ENCODE peak calls at places on chromosomes 7 and 10, in seven cellular contexts. R is brain microvascular endothelial cell, J is choroid plexus epithelial cell, D is cardiac fibroblast, I is adrenal gland, N is ascending aorta, Q is fibroblast of lung. U is an unnamed sample.

GRCh38 chr7:118870187-118870586 is 645.7 kb downstream of the ANKRD7 start:
- DNase-seq in R (no peak), J (peak), D (no peak), I (no peak), N (no peak), Q (peak), U (no peak)

GRCh38 chr10:541750-542371 is 147.6 kb downstream of the DIP2C start:
- DNase-seq in R (no peak), J (no peak), D (no peak), I (no peak), N (no peak), Q (no peak), U (no peak)

GRCh38 chr10:92014620-92015019 is 91.0 kb downstream of the BTAF1 start:
- DNase-seq in R (no peak), J (no peak), D (no peak), I (no peak), N (no peak), Q (no peak), U (no peak)

GRCh38 chr7:70347463-70347855 is 749.2 kb downstream of the AUTS2 start:
- DNase-seq in R (no peak), J (no peak), D (no peak), I (no peak), N (no peak), Q (no peak), U (no peak)

GRCh38 chr7:134315679-134316538 is 821 bp downstream of the SLC35B4 start:
- DNase-seq in R (peak), J (peak), D (peak), I (no peak), N (no peak), Q (peak), U (no peak)

GRCh38 chr10:19816420-19817250 is at the start of gene PLXDC2:
- DNase-seq in R (peak), J (peak), D (peak), I (peak), N (no peak), Q (peak), U (no peak)

GRCh38 chr7:44272456-44272855 is 52.9 kb downstream of the CAMK2B start:
- DNase-seq in R (no peak), J (no peak), D (no peak), I (no peak), N (no peak), Q (no peak), U (no peak)

GRCh38 chr10:34739915-34740314 is 75.2 kb downstream of the PARD3 start:
- DNase-seq in R (peak), J (peak), D (peak), I (peak), N (no peak), Q (peak), U (peak)

GRCh38 chr7:106354822-106355221 is 70.0 kb upstream of the NAMPT start:
- DNase-seq in R (no peak), J (no peak), D (no peak), I (no peak), N (no peak), Q (no peak), U (no peak)

GRCh38 chr7:36448781-36449379 is 59.2 kb downstream of the ANLN start:
- DNase-seq in R (peak), J (peak), D (peak), I (no peak), N (no peak), Q (peak), U (no peak)

GRCh38 chr7:17696422-17696821 is 243.9 kb downstream of the SNX13 start:
- DNase-seq in R (peak), J (peak), D (peak), I (no peak), N (no peak), Q (peak), U (peak)

GRCh38 chr7:103504505-103505135 is 58.6 kb upstream of the SLC26A5 start:
- DNase-seq in R (no peak), J (no peak), D (no peak), I (no peak), N (no peak), Q (no peak), U (no peak)

GRCh38 chr7:155962191-155962967 is 150.1 kb upstream of the SHH start:
- DNase-seq in R (peak), J (peak), D (peak), I (no peak), N (no peak), Q (peak), U (peak)

GRCh38 chr7:132197772-132198171 is 378.5 kb downstream of the PLXNA4 start:
- DNase-seq in R (no peak), J (no peak), D (no peak), I (no peak), N (no peak), Q (no peak), U (no peak)

GRCh38 chr10:78777466-78778256 is 291.1 kb upstream of the ZMIZ1 start:
- DNase-seq in R (no peak), J (peak), D (no peak), I (peak), N (peak), Q (peak), U (peak)

GRCh38 chr7:105007298-105007697 is 6.7 kb upstream of the KMT2E start:
- DNase-seq in R (no peak), J (no peak), D (no peak), I (no peak), N (no peak), Q (no peak), U (no peak)

GRCh38 chr7:96991850-96992623 is 13.3 kb upstream of the DLX6 start:
- DNase-seq in R (no peak), J (no peak), D (no peak), I (no peak), N (no peak), Q (no peak), U (no peak)

GRCh38 chr7:33937871-33938270 is 32.5 kb downstream of the BMPER start:
- DNase-seq in R (no peak), J (no peak), D (no peak), I (no peak), N (no peak), Q (no peak), U (no peak)

GRCh38 chr7:107233174-107233573 is 64.4 kb downstream of the HBP1 start:
- DNase-seq in R (no peak), J (peak), D (no peak), I (no peak), N (no peak), Q (no peak), U (no peak)

GRCh38 chr7:155588468-155588998 is 42.2 kb upstream of the CNPY1 start:
- DNase-seq in R (no peak), J (no peak), D (no peak), I (no peak), N (no peak), Q (no peak), U (no peak)

GRCh38 chr7:50502001-50502684 is 52.0 kb upstream of the FIGNL1 start:
- DNase-seq in R (peak), J (peak), D (peak), I (peak), N (peak), Q (peak), U (peak)

GRCh38 chr7:93327006-93327633 is 95.0 kb downstream of the VPS50 start:
- DNase-seq in R (peak), J (peak), D (peak), I (no peak), N (no peak), Q (peak), U (peak)

GRCh38 chr7:82506702-82507101 is 63.1 kb upstream of the CACNA2D1 start:
- DNase-seq in R (peak), J (peak), D (peak), I (no peak), N (no peak), Q (peak), U (no peak)

GRCh38 chr7:106623846-106624245 is 37.1 kb downstream of the CCDC71L start:
- DNase-seq in R (peak), J (peak), D (peak), I (no peak), N (no peak), Q (peak), U (peak)

GRCh38 chr7:108235451-108236061 is 105.4 kb upstream of the LAMB4 start:
- DNase-seq in R (no peak), J (peak), D (peak), I (no peak), N (no peak), Q (peak), U (no peak)

GRCh38 chr7:102464577-102465280 is at the start of the genes ALKBH4 and LRWD1:
- DNase-seq in R (peak), J (peak), D (peak), I (peak), N (peak), Q (peak), U (peak)

GRCh38 chr10:124323145-124323725 is 95.5 kb downstream of the OAT start:
- DNase-seq in R (peak), J (peak), D (peak), I (no peak), N (no peak), Q (peak), U (no peak)

GRCh38 chr10:23157691-23158369 is 34.3 kb upstream of the PTF1A start:
- DNase-seq in R (peak), J (peak), D (peak), I (peak), N (no peak), Q (peak), U (peak)

GRCh38 chr7:20229652-20230500 is 12.7 kb upstream of the MACC1 start:
- DNase-seq in R (peak), J (peak), D (peak), I (no peak), N (no peak), Q (peak), U (peak)

GRCh38 chr10:92822060-92822634 is 26.2 kb upstream of the EXOC6 start:
- DNase-seq in R (peak), J (peak), D (peak), I (no peak), N (no peak), Q (peak), U (peak)

GRCh38 chr10:100565206-100565985 is 29.7 kb downstream of the HIF1AN start:
- DNase-seq in R (no peak), J (no peak), D (no peak), I (no peak), N (no peak), Q (no peak), U (no peak)

GRCh38 chr10:100560248-100560647 is 24.5 kb downstream of the HIF1AN start:
- DNase-seq in R (no peak), J (no peak), D (no peak), I (no peak), N (no peak), Q (no peak), U (no peak)

GRCh38 chr10:100562806-100563293 is 27.1 kb downstream of the HIF1AN start:
- DNase-seq in R (peak), J (peak), D (peak), I (no peak), N (no peak), Q (peak), U (peak)

GRCh38 chr10:100561005-100561404 is 25.3 kb downstream of the HIF1AN start:
- DNase-seq in R (no peak), J (no peak), D (no peak), I (no peak), N (no peak), Q (no peak), U (no peak)

GRCh38 chr10:100562008-100562672 is 26.4 kb downstream of the HIF1AN start:
- DNase-seq in R (peak), J (peak), D (peak), I (peak), N (no peak), Q (peak), U (peak)
- H3K4me3 ChIP-seq in R (no peak), J (no peak), D (no peak), I (no peak), N (no peak), Q (no peak), U (peak)

GRCh38 chr7:21620054-21620453 is 77.2 kb downstream of the DNAH11 start:
- DNase-seq in R (no peak), J (no peak), D (peak), I (no peak), N (no peak), Q (no peak), U (no peak)
- H3K4me3 ChIP-seq in R (no peak), J (no peak), D (no peak), I (no peak), N (no peak), Q (no peak), U (no peak)

DNA sequence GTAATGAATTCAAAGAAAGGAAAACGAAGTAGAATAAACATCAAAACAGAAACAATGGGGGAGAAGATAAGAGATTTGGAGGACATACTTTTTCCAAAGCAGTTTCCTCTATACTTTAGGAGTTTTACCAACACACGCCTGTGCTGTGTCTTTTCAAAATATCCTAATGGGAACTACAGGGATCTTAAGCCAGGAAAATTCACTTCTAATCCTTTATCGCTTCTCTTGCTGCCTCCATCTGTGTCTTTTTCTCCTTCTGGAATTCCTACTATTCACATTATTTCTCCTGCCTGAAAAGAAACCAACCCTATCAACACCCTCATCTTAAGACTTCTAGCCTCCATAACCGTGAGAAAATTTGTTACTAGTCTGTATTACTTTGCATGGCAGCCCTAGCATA is 6.8 kb downstream of the HNRNPF start:
- DNase-seq in R (no peak), J (no peak), D (no peak), I (no peak), N (no peak), Q (no peak), U (no peak)
- H3K4me3 ChIP-seq in R (no peak), J (no peak), D (no peak), I (no peak), N (no peak), Q (no peak), U (no peak)

GRCh38 chr7:128954830-128955797 is 17.4 kb downstream of the IRF5 start:
- DNase-seq in R (peak), J (peak), D (peak), I (no peak), N (no peak), Q (peak), U (peak)
- H3K4me3 ChIP-seq in R (no peak), J (no peak), D (no peak), I (no peak), N (no peak), Q (no peak), U (no peak)

GRCh38 chr10:28453926-28454325 is 79.0 kb upstream of the WAC start:
- DNase-seq in R (no peak), J (no peak), D (no peak), I (no peak), N (no peak), Q (no peak), U (no peak)

GRCh38 chr10:28457110-28457509 is 75.8 kb upstream of the WAC start:
- DNase-seq in R (no peak), J (no peak), D (no peak), I (no peak), N (no peak), Q (no peak), U (no peak)

GRCh38 chr10:28463676-28464395 is 69.1 kb upstream of the WAC start:
- DNase-seq in R (no peak), J (no peak), D (no peak), I (no peak), N (no peak), Q (no peak), U (no peak)

GRCh38 chr10:28463141-28463540 is 69.8 kb upstream of the WAC start:
- DNase-seq in R (no peak), J (no peak), D (no peak), I (no peak), N (no peak), Q (no peak), U (no peak)

DNA sequence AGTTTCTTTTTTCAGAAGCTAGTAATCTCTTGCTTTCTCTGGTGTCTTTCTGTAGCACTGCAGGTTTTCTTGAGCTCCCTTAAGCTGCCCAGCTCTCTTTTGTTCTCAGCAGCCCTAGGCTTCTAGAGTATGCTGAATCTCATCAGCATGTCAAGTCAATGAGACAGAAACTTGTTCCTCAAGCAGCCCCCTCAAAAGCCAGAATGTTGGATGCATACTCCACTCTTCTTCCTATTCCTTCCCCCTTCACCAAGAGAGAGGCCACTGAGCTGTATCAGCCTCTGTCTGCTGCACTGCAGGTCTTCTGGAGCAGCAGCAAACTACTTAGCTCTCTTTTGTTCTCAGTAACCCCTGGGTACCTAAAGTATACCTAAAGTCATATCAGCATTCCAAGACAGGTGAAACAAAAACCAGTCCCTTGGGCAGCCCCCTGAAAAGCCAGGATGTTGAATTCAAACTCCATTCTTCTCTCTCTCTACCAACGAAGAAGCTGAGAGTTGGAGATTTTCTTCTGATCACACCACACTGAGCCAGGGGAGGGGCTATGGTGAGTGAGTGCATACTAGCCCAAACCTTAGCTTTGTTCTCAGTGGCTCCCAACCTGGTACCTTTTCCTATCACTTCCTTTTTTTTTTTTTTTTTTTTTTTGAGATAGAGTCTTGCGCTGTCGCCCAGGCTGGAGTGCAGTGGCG is 73.3 kb upstream of the WAC start:
- DNase-seq in R (no peak), J (no peak), D (no peak), I (no peak), N (no peak), Q (no peak), U (no peak)
- H3K4me3 ChIP-seq in R (no peak), J (no peak), D (no peak), I (no peak), N (no peak), Q (no peak), U (no peak)

DNA sequence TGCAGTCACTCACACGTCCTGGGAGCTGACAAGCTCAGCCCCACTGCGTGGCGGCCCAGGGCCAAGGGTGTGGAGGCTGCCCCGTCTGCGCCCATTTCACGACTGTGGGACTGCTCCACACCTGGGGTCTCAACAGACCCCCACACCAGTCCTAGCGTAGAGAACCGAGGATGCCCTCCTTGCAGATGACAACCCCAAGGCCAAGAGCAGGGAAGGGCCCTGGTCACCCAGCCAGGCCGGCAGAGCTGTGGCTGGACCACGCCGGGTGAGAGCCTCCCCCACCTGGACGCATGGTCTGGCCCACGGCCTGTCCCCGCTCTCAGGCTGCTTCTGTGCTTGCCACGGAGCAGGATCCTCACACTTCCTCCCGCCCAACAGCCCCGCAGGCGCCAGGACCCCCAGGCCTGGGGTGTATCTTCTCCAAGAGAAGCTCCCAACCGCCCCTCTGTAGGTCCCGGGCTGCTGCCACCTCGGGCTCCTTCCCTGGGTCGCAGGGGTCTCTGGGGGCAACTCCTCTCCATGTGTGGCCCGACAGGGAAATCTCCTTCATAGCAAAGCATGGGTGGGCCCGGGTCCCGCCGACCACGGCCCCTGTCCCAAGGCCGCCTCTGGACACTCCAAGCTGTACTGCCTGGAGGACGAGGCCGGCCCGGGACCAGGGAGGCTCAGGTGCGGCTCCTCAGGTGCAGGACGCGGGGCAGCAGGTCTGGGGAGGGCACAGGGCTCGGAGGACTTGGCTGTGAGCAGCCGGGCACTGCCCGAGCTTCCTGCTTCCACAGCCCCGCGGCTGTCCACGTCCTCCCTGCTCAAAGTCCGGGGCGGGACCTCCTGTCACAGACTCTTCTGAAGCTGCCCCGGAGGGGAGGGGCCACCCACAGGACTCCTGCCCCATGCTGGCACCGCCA is 88.8 kb downstream of the FOXL3 start:
- DNase-seq in R (no peak), J (no peak), D (no peak), I (peak), N (no peak), Q (no peak), U (no peak)
- H3K4me3 ChIP-seq in R (no peak), J (no peak), D (no peak), I (no peak), N (peak), Q (no peak), U (no peak)

U was measured in skeletal muscle cell.